ENCODE peak calls at places on chromosome 17, in eight cellular contexts. V is T-helper 2 cell; W is activated T-cell treated with anti-CD3 and anti-CD28 coated beads for 1 hour; G is sciatic nerve; H is HT1080; O is mucosa of descending colon; R is NCI-H510A; P is activated naive CD4-positive, alpha-beta T cell. I is an unnamed sample.

GRCh38 chr17:62188713-62189112 is 123.6 kb upstream of the MED13 start:
- DNase-seq in V (no peak), W (no peak), G (no peak), H (no peak), O (no peak), R (no peak), P (no peak), I (no peak)

GRCh38 chr17:77708049-77708448 is 250.5 kb upstream of the TNRC6C start:
- DNase-seq in V (no peak), W (no peak), G (no peak), H (no peak), O (no peak), R (no peak), P (no peak), I (no peak)

GRCh38 chr17:81322271-81323082 is 27.4 kb upstream of the SLC38A10 start:
- DNase-seq in V (no peak), W (no peak), G (no peak), H (no peak), O (no peak), R (no peak), P (no peak), I (no peak)

GRCh38 chr17:65855245-65855644 is 293.8 kb upstream of the AXIN2 start:
- DNase-seq in V (no peak), W (no peak), G (no peak), H (peak), O (no peak), R (no peak), P (no peak), I (no peak)

GRCh38 chr17:62761884-62762283 is 46.2 kb downstream of the MARCHF10 start:
- DNase-seq in V (no peak), W (no peak), G (no peak), H (peak), O (no peak), R (no peak), P (no peak), I (no peak)

GRCh38 chr17:73799091-73799490 is 154.8 kb upstream of the SDK2 start:
- DNase-seq in V (no peak), W (no peak), G (no peak), H (no peak), O (no peak), R (no peak), P (no peak), I (no peak)

GRCh38 chr17:67421869-67422273 is 44.8 kb downstream of the PITPNC1 start:
- DNase-seq in V (peak), W (peak), G (no peak), H (peak), O (no peak), R (no peak), P (no peak), I (no peak)

GRCh38 chr17:29567362-29568330 is 809 bp upstream of the ABHD15 start:
- DNase-seq in V (peak), W (peak), G (peak), H (peak), O (peak), R (peak), P (peak), I (peak)

GRCh38 chr17:5121186-5121841 is 5.5 kb downstream of the USP6 start:
- DNase-seq in V (no peak), W (no peak), G (peak), H (no peak), O (no peak), R (no peak), P (no peak), I (no peak)

GRCh38 chr17:2796164-2797140 is at the start of gene RAP1GAP2:
- DNase-seq in V (peak), W (peak), G (no peak), H (peak), O (peak), R (no peak), P (peak), I (no peak)

GRCh38 chr17:42266462-42266861 is 9.7 kb downstream of the STAT5B start:
- DNase-seq in V (no peak), W (no peak), G (no peak), H (no peak), O (no peak), R (no peak), P (no peak), I (no peak)

GRCh38 chr17:45367216-45367615 is 50.4 kb upstream of the MAP3K14 start:
- DNase-seq in V (no peak), W (no peak), G (peak), H (no peak), O (no peak), R (no peak), P (no peak), I (no peak)

GRCh38 chr17:42913527-42913926 is 12.9 kb downstream of the G6PC1 start:
- DNase-seq in V (no peak), W (no peak), G (no peak), H (no peak), O (no peak), R (no peak), P (no peak), I (no peak)

GRCh38 chr17:74836691-74837467 is 22.8 kb downstream of the GRIN2C start:
- DNase-seq in V (no peak), W (no peak), G (no peak), H (no peak), O (no peak), R (no peak), P (no peak), I (no peak)

GRCh38 chr17:21214015-21214776 is at the start of gene TMEM11:
- DNase-seq in V (peak), W (peak), G (peak), H (peak), O (peak), R (peak), P (peak), I (peak)

GRCh38 chr17:27351741-27352140 is 57.8 kb downstream of the WSB1 start:
- DNase-seq in V (no peak), W (no peak), G (no peak), H (no peak), O (no peak), R (no peak), P (no peak), I (no peak)

GRCh38 chr17:58272367-58273280 is 8.1 kb downstream of the MPO start:
- DNase-seq in V (no peak), W (no peak), G (no peak), H (no peak), O (no peak), R (no peak), P (no peak), I (no peak)